ENCODE peak calls at places on chromosomes 11 and 22, in six cellular contexts. N is lower lobe of right lung, M is left ventricle myocardium inferior, Q is A549, A is psoas muscle, C is uterus. O is an unnamed sample.

GRCh38 chr22:19941365-19942070 is at the start of the genes COMT and TXNRD2:
- DNase-seq in N (peak), M (peak), Q (peak), A (peak), C (peak), O (peak)

GRCh38 chr11:130904380-130904779 is 11.9 kb downstream of the SNX19 start:
- DNase-seq in N (no peak), M (no peak), Q (no peak), A (no peak), C (no peak), O (no peak)

GRCh38 chr11:18203723-18204122 is 31.1 kb downstream of the MRGPRX4 start:
- DNase-seq in N (no peak), M (no peak), Q (peak), A (no peak), C (no peak), O (no peak)

GRCh38 chr11:34633990-34634725 is 13.3 kb downstream of the EHF start:
- DNase-seq in N (no peak), M (no peak), Q (peak), A (no peak), C (no peak), O (no peak)

GRCh38 chr11:88689548-88690240 is 352.2 kb upstream of the CTSC start:
- DNase-seq in N (no peak), M (no peak), Q (no peak), A (no peak), C (no peak), O (no peak)

GRCh38 chr22:26592368-26593015 is 2.6 kb upstream of the TPST2 start:
- DNase-seq in N (no peak), M (no peak), Q (no peak), A (no peak), C (no peak), O (peak)

GRCh38 chr11:118342503-118343161 is at the start of gene CD3D:
- DNase-seq in N (no peak), M (no peak), Q (no peak), A (no peak), C (no peak), O (no peak)

GRCh38 chr11:60912851-60913550 is 957 bp upstream of the TMEM109 start:
- DNase-seq in N (no peak), M (no peak), Q (no peak), A (no peak), C (no peak), O (no peak)

GRCh38 chr22:50304528-50305392 is 2.7 kb downstream of the PLXNB2 start:
- DNase-seq in N (peak), M (no peak), Q (peak), A (no peak), C (no peak), O (no peak)

GRCh38 chr11:106391771-106392412 is 314.4 kb downstream of the AASDHPPT start:
- DNase-seq in N (no peak), M (no peak), Q (no peak), A (no peak), C (no peak), O (no peak)

GRCh38 chr11:10265936-10266335 is 28.1 kb downstream of the SBF2 start:
- DNase-seq in N (no peak), M (no peak), Q (no peak), A (no peak), C (no peak), O (no peak)

GRCh38 chr22:29780781-29781676 is 13.9 kb downstream of the UQCR10 start:
- DNase-seq in N (no peak), M (no peak), Q (no peak), A (no peak), C (no peak), O (no peak)

GRCh38 chr11:65381721-65382035 is 768 bp downstream of the SLC25A45 start:
- DNase-seq in N (peak), M (peak), Q (no peak), A (no peak), C (no peak), O (no peak)

DNA sequence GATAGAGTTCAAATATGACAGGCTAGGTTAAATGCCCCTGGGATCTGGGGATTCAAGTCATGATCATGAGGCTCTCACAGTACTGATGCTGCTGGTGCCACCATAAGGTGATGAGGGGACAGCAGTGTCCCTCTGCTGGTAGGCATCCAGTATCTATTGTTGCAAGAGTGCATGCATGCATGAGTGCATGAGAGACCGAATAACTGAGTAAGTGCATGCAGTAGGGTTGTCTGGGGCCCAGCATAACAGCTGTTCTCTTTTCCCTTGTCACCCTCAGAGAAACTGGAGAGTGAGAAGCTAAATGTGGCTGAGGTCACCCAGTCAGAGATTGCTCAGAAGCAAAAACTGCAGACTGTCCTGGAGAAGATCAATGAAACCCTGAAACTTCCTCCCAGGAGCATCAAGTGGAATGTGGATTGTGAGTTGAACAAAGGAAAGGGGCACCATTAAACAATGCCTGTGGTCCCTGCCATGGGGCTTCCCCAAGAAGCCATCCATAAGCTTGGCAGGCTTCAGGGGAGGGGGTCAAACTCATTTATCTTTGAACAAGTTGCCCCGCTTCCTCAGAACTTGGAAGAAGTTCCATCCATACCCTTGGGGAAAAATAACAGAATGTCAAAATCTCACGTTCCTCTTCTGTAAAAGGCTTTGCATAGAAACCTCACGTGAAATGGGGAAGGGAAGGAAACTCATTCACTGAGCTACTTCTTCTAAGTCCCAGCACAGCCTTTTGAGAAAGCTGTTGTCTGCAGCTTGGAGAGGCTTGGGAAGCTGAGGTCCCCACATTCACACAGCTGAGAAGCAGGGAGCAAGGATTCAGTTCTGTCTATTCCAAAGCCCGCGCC is 119.0 kb downstream of the PARVA start:
- DNase-seq in N (no peak), M (no peak), Q (peak), A (no peak), C (no peak), O (no peak)
- TF ChIP-seq CTCF in N (no peak), M (peak), Q (no peak), A (peak), C (no peak), O (peak)

DNA sequence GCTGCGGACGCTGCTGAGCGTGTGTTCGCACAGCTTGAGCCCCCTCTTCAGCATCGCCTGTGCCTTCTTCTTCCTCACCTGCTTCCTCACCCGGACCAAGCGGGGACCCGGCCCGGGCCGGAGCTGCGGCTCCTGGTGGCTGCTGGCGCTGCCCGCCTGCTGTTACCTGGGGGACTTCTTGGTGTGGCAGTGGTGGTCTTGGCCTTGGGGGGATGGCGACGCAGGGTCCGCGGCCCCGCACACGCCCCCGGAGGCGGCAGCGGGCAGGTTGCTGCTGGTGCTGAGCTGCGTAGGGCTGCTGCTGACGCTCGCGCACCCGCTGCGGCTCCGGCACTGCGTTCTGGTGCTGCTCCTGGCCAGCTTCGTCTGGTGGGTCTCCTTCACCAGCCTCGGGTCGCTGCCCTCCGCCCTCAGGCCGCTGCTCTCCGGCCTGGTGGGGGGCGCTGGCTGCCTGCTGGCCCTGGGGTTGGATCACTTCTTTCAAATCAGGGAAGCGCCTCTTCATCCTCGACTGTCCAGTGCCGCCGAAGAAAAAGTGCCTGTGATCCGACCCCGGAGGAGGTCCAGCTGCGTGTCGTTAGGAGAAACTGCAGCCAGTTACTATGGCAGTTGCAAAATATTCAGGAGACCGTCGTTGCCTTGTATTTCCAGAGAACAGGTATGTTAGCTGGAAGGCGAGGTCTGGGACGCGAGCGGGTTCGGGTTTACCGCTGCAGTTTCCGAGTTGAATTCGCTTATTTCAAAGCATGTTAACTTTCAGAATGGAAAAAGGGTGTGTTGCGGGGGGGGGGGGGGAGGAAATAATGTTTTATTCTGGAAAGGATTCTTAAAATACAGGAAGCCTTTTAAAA is 1.0 kb downstream of the PDE3B start:
- DNase-seq in N (peak), M (peak), Q (peak), A (peak), C (no peak), O (peak)
- TF ChIP-seq CTCF in N (peak), M (peak), Q (no peak), A (no peak), C (no peak), O (peak)

GRCh38 chr11:33161120-33162005 is at the start of gene CSTF3:
- DNase-seq in N (peak), M (peak), Q (peak), A (peak), C (peak), O (peak)
- TF ChIP-seq CTCF in N (peak), M (peak), Q (no peak), A (peak), C (peak), O (peak)

GRCh38 chr11:22331771-22332170 is 6.4 kb upstream of the SLC17A6 start:
- DNase-seq in N (no peak), M (no peak), Q (no peak), A (no peak), C (no peak), O (no peak)
- TF ChIP-seq CTCF in N (no peak), M (no peak), Q (peak), A (no peak), C (no peak), O (peak)

GRCh38 chr22:39528080-39528661 is 4.4 kb downstream of the RPS19BP1 start:
- DNase-seq in N (peak), M (no peak), Q (no peak), A (peak), C (no peak), O (no peak)

GRCh38 chr22:39530136-39530535 is 2.4 kb downstream of the RPS19BP1 start:
- DNase-seq in N (peak), M (no peak), Q (no peak), A (no peak), C (no peak), O (no peak)

GRCh38 chr22:39530692-39531331 is 1.7 kb downstream of the RPS19BP1 start:
- DNase-seq in N (peak), M (no peak), Q (no peak), A (no peak), C (no peak), O (no peak)

GRCh38 chr22:39528681-39529486 is 3.7 kb downstream of the RPS19BP1 start:
- DNase-seq in N (peak), M (peak), Q (peak), A (peak), C (peak), O (peak)

DNA sequence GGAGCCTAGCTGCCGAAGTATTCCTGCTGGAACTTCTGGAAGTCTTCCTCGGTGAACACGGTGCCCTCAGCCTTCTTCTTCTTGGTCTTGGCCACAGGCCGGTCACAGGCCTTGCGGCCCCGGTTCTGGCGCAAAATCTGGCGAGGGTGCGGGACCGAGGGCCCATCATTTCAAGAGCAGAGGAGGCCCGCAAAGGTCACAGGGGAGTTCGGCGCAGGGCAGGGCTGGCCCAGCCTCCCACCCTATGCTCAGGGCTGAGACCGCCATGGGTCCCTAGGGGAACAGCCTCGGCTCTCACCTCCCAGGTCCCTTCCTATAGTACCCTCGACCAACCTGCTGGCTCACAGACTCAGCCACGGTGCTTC is 3.1 kb downstream of the RPS19BP1 start:
- DNase-seq in N (no peak), M (no peak), Q (no peak), A (no peak), C (no peak), O (no peak)
- TF ChIP-seq CTCF in N (peak), M (peak), Q (no peak), A (peak), C (no peak), O (peak)

GRCh38 chr11:127350476-127350875 is 349.9 kb upstream of the KIRREL3 start:
- DNase-seq in N (no peak), M (no peak), Q (no peak), A (no peak), C (no peak), O (no peak)

GRCh38 chr11:127340438-127340837 is 339.9 kb upstream of the KIRREL3 start:
- DNase-seq in N (no peak), M (no peak), Q (no peak), A (no peak), C (no peak), O (no peak)

DNA sequence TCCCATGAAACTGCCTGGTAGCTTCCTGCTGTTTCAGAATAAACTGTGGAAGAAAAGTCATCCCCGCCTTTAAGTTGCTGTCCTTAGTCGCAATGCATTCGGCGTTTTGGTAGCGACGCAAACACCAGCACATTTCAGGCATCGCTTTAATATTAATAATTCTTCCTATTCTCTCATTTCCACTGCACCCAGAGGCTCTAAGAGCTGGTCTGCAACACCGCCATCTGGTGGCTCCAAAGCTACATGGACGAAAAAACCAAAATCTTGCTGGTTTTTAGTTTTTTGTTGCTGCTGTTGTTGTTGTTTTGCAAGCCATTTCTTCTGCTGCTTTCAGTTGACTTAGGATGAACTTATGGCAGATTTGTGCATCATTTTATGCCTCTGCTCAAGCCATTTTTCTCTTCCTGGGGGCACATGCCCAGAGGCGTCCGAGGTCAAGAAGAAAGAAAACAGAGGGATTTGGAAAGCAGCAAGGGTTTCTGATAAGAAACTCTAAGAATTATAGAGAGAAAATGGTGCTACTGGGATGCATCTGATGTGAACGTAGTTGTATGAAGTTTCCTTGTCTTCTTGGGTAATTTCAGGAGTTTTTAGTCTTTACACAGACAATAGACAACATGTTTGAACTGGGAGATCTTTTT is 345.4 kb upstream of the KIRREL3 start:
- DNase-seq in N (no peak), M (peak), Q (peak), A (no peak), C (no peak), O (no peak)
- TF ChIP-seq CTCF in N (peak), M (peak), Q (peak), A (peak), C (peak), O (peak)

GRCh38 chr11:125312812-125313211 is 148.3 kb downstream of the PKNOX2 start:
- DNase-seq in N (no peak), M (no peak), Q (no peak), A (no peak), C (no peak), O (no peak)
- TF ChIP-seq CTCF in N (no peak), M (no peak), Q (no peak), A (no peak), C (no peak), O (no peak)

GRCh38 chr11:2477936-2478335 is 33.1 kb downstream of the KCNQ1 start:
- DNase-seq in N (no peak), M (no peak), Q (no peak), A (no peak), C (no peak), O (no peak)
- TF ChIP-seq CTCF in N (no peak), M (no peak), Q (no peak), A (no peak), C (no peak), O (no peak)

GRCh38 chr11:32435152-32435480 is 223 bp downstream of the WT1 start:
- DNase-seq in N (no peak), M (no peak), Q (peak), A (no peak), C (no peak), O (no peak)

GRCh38 chr11:32433249-32434115 is 1.9 kb downstream of the WT1 start:
- DNase-seq in N (no peak), M (no peak), Q (no peak), A (no peak), C (no peak), O (no peak)

GRCh38 chr11:32434116-32434386 is 1.3 kb downstream of the WT1 start:
- DNase-seq in N (no peak), M (no peak), Q (no peak), A (no peak), C (no peak), O (no peak)

GRCh38 chr11:32435511-32435946 is at the start of gene WT1:
- DNase-seq in N (no peak), M (peak), Q (peak), A (no peak), C (peak), O (no peak)

GRCh38 chr11:32434387-32435151 is 770 bp downstream of the WT1 start:
- DNase-seq in N (no peak), M (no peak), Q (peak), A (no peak), C (peak), O (no peak)
- TF ChIP-seq CTCF in N (no peak), M (peak), Q (peak), A (no peak), C (no peak), O (no peak)